ENCODE peak calls at places on chromosomes 7 and 10, in nine cellular contexts. O, T, I, U, N, G, X, S and M are unnamed samples.

GRCh38 chr7:132084776-132085388 is 491.4 kb downstream of the PLXNA4 start:
- DNase-seq in O (no peak), T (no peak), I (no peak), U (no peak), N (peak; percentile 4), G (no peak), X (no peak), S (no peak), M (peak; percentile 30)

GRCh38 chr10:121375201-121375600 is 223.0 kb downstream of the FGFR2 start:
- DNase-seq in O (no peak), T (no peak), I (no peak), U (no peak), N (no peak), G (no peak), X (no peak), S (no peak), M (no peak)

GRCh38 chr10:22268503-22268902 is 47.7 kb upstream of the COMMD3 start:
- DNase-seq in O (no peak), T (no peak), I (no peak), U (no peak), N (no peak), G (no peak), X (no peak), S (no peak), M (no peak)

GRCh38 chr10:12412671-12413368 is 63.5 kb downstream of the CAMK1D start:
- DNase-seq in O (no peak), T (no peak), I (no peak), U (no peak), N (no peak), G (no peak), X (no peak), S (no peak), M (no peak)

GRCh38 chr7:139731802-139732470 is 45.9 kb downstream of the HIPK2 start:
- DNase-seq in O (peak; percentile 94), T (no peak), I (no peak), U (peak; percentile 89), N (peak; percentile 93), G (no peak), X (peak; percentile 78), S (no peak), M (peak; percentile 97)

GRCh38 chr7:29353810-29354209 is 159.2 kb downstream of the CHN2 start:
- DNase-seq in O (no peak), T (no peak), I (no peak), U (no peak), N (no peak), G (no peak), X (no peak), S (no peak), M (no peak)

GRCh38 chr7:148153611-148154010 is 437.0 kb upstream of the C7orf33 start:
- DNase-seq in O (peak; percentile 94), T (no peak), I (no peak), U (no peak), N (no peak), G (no peak), X (no peak), S (no peak), M (no peak)

GRCh38 chr7:48101880-48102448 is 12.9 kb downstream of the UPP1 start:
- DNase-seq in O (no peak), T (no peak), I (no peak), U (peak; percentile 30), N (no peak), G (no peak), X (no peak), S (no peak), M (no peak)

GRCh38 chr7:136114966-136115762 is 138.0 kb upstream of the MTPN start:
- DNase-seq in O (peak; percentile 50), T (peak; percentile 12), I (no peak), U (peak; percentile 56), N (no peak), G (no peak), X (peak; percentile 35), S (peak; percentile 10), M (peak; percentile 72)

GRCh38 chr7:90474284-90475210 is 5.1 kb downstream of the PTTG1IP2 start:
- DNase-seq in O (no peak), T (no peak), I (no peak), U (peak; percentile 90), N (no peak), G (no peak), X (peak; percentile 35), S (no peak), M (peak; percentile 86)

GRCh38 chr7:151309306-151309705 is 32.3 kb upstream of the NUB1 start:
- DNase-seq in O (no peak), T (no peak), I (no peak), U (peak; percentile 39), N (no peak), G (no peak), X (no peak), S (no peak), M (no peak)

GRCh38 chr10:63591600-63592379 is 70.6 kb downstream of the REEP3 start:
- DNase-seq in O (no peak), T (no peak), I (no peak), U (no peak), N (no peak), G (no peak), X (no peak), S (no peak), M (peak; percentile 26)

GRCh38 chr7:86257894-86258293 is 385.8 kb upstream of the GRM3 start:
- DNase-seq in O (no peak), T (no peak), I (no peak), U (no peak), N (no peak), G (no peak), X (no peak), S (no peak), M (no peak)

GRCh38 chr10:31353574-31353973 is 34.6 kb downstream of the ZEB1 start:
- DNase-seq in O (no peak), T (no peak), I (no peak), U (peak; percentile 90), N (no peak), G (no peak), X (no peak), S (no peak), M (peak; percentile 88)

GRCh38 chr10:11921800-11922387 is 98.7 kb downstream of the PROSER2 start:
- DNase-seq in O (no peak), T (no peak), I (no peak), U (no peak), N (no peak), G (no peak), X (no peak), S (no peak), M (no peak)

GRCh38 chr7:36348256-36348655 is 41.4 kb upstream of the ANLN start:
- DNase-seq in O (no peak), T (no peak), I (no peak), U (no peak), N (no peak), G (no peak), X (no peak), S (no peak), M (no peak)

GRCh38 chr7:81013036-81013435 is 94.2 kb upstream of the SEMA3C start:
- DNase-seq in O (no peak), T (no peak), I (no peak), U (peak; percentile 60), N (no peak), G (no peak), X (no peak), S (no peak), M (peak; percentile 71)

GRCh38 chr7:122762071-122762470 is 59.3 kb upstream of the RNF148 start:
- DNase-seq in O (no peak), T (no peak), I (no peak), U (no peak), N (no peak), G (no peak), X (no peak), S (no peak), M (no peak)

GRCh38 chr10:3755440-3756359 is 29.3 kb downstream of the KLF6 start:
- DNase-seq in O (no peak), T (no peak), I (no peak), U (peak; percentile 48), N (no peak), G (peak; percentile 46), X (peak; percentile 73), S (no peak), M (peak; percentile 32)

GRCh38 chr7:120990468-120991118 is 2.1 kb downstream of the CPED1 start:
- DNase-seq in O (no peak), T (no peak), I (no peak), U (peak; percentile 50), N (no peak), G (no peak), X (no peak), S (no peak), M (no peak)

GRCh38 chr10:129305046-129305445 is 162.0 kb upstream of the MGMT start:
- DNase-seq in O (no peak), T (no peak), I (no peak), U (no peak), N (no peak), G (no peak), X (no peak), S (no peak), M (no peak)